ENCODE peak calls at places on chromosome 16, in five cellular contexts. K is head of caudate nucleus; V is neural crest cell; Q is NCI-H460; L is activated CD8-positive, alpha-beta memory T cell treated with anti-CD3 and anti-CD28 coated beads for 48 hours. H is an unnamed sample.

GRCh38 chr16:684961-685696 is 995 bp upstream of the JMJD8 start:
- DNase-seq in K (no peak), V (no peak), Q (no peak), L (no peak), H (no peak)

GRCh38 chr16:81601601-81602251 is 157.1 kb downstream of the CMIP start:
- DNase-seq in K (no peak), V (no peak), Q (no peak), L (no peak), H (no peak)

GRCh38 chr16:85635545-85636140 is 22.5 kb downstream of the GSE1 start:
- DNase-seq in K (no peak), V (no peak), Q (no peak), L (no peak), H (no peak)

GRCh38 chr16:2706085-2706484 is 13.9 kb downstream of the PRSS27 start:
- DNase-seq in K (no peak), V (no peak), Q (no peak), L (no peak), H (no peak)

GRCh38 chr16:51326131-51326856 is 175.2 kb upstream of the SALL1 start:
- DNase-seq in K (peak), V (no peak), Q (no peak), L (no peak), H (no peak)

GRCh38 chr16:89135166-89135565 is 36.4 kb upstream of the CDH15 start:
- DNase-seq in K (no peak), V (no peak), Q (no peak), L (no peak), H (no peak)

GRCh38 chr16:22719945-22720344 is 94.0 kb upstream of the HS3ST2 start:
- DNase-seq in K (no peak), V (no peak), Q (no peak), L (no peak), H (no peak)

GRCh38 chr16:31477220-31478216 is 5.4 kb upstream of the SLC5A2 start:
- DNase-seq in K (peak), V (peak), Q (no peak), L (no peak), H (no peak)

GRCh38 chr16:30904114-30904780 is 7.8 kb downstream of the CTF1 start:
- DNase-seq in K (no peak), V (no peak), Q (no peak), L (no peak), H (no peak)

GRCh38 chr16:10949424-10949970 is 5.1 kb downstream of the CLEC16A start:
- DNase-seq in K (no peak), V (no peak), Q (no peak), L (no peak), H (no peak)

GRCh38 chr16:52586159-52586558 is 39.2 kb upstream of the TOX3 start:
- DNase-seq in K (no peak), V (no peak), Q (no peak), L (no peak), H (no peak)

GRCh38 chr16:86517652-86518258 is 7.4 kb downstream of the FOXF1 start:
- DNase-seq in K (peak), V (peak), Q (peak), L (no peak), H (peak)

GRCh38 chr16:1244881-1245280 is 4.4 kb downstream of the TPSAB1 start:
- DNase-seq in K (no peak), V (no peak), Q (no peak), L (no peak), H (no peak)

GRCh38 chr16:8568231-8568617 is 22.1 kb downstream of the TMEM114 start:
- DNase-seq in K (no peak), V (no peak), Q (no peak), L (no peak), H (no peak)

H was measured in midbrain.